ENCODE peak calls at places on chromosomes 12 and 14, in eight cellular contexts. P is substantia nigra; O is effector memory CD4-positive, alpha-beta T cell; V is A549; A is aorta; H is heart right ventricle; N is uterus; C is GM23248. U is an unnamed sample.

GRCh38 chr12:3557791-3558190 is 66.8 kb downstream of the PRMT8 start:
- DNase-seq in P (no peak), O (no peak), V (no peak), A (no peak), H (no peak), N (no peak), C (no peak), U (no peak)

GRCh38 chr14:54567634-54568561 is 970 bp downstream of the SAMD4A start:
- DNase-seq in P (peak), O (peak), V (no peak), A (peak), H (peak), N (peak), C (peak), U (no peak)

GRCh38 chr12:11545438-11546330 is 103.8 kb upstream of the ETV6 start:
- DNase-seq in P (no peak), O (peak), V (no peak), A (no peak), H (no peak), N (no peak), C (no peak), U (no peak)

GRCh38 chr12:104973250-104973649 is 12.9 kb upstream of the NOPCHAP1 start:
- DNase-seq in P (no peak), O (no peak), V (no peak), A (no peak), H (no peak), N (no peak), C (no peak), U (no peak)

GRCh38 chr14:57828713-57829112 is 37.2 kb downstream of the SLC35F4 start:
- DNase-seq in P (no peak), O (no peak), V (no peak), A (no peak), H (no peak), N (no peak), C (peak), U (no peak)

GRCh38 chr12:57237952-57238853 is 8.7 kb downstream of the SHMT2 start:
- DNase-seq in P (no peak), O (no peak), V (no peak), A (no peak), H (no peak), N (no peak), C (peak), U (no peak)

GRCh38 chr14:42112108-42112507 is 505.4 kb downstream of the LRFN5 start:
- DNase-seq in P (no peak), O (no peak), V (no peak), A (no peak), H (no peak), N (no peak), C (peak), U (no peak)

GRCh38 chr14:53967606-53968005 is 11.0 kb upstream of the BMP4 start:
- DNase-seq in P (no peak), O (no peak), V (no peak), A (no peak), H (no peak), N (no peak), C (no peak), U (no peak)

GRCh38 chr12:43278268-43278832 is 273.7 kb downstream of the ADAMTS20 start:
- DNase-seq in P (no peak), O (no peak), V (no peak), A (no peak), H (no peak), N (no peak), C (peak), U (no peak)

GRCh38 chr14:92677087-92677668 is 71.2 kb downstream of the LGMN start:
- DNase-seq in P (no peak), O (no peak), V (no peak), A (peak), H (no peak), N (no peak), C (no peak), U (no peak)

GRCh38 chr12:20950248-20950647 is 139.7 kb downstream of the SLCO1B3 start:
- DNase-seq in P (no peak), O (no peak), V (no peak), A (no peak), H (no peak), N (no peak), C (peak), U (no peak)

GRCh38 chr12:80195143-80195726 is 95.9 kb downstream of the OTOGL start:
- DNase-seq in P (no peak), O (no peak), V (peak), A (no peak), H (peak), N (no peak), C (peak), U (no peak)

GRCh38 chr12:59972941-59973340 is 377.1 kb downstream of the SLC16A7 start:
- DNase-seq in P (no peak), O (no peak), V (no peak), A (no peak), H (no peak), N (no peak), C (peak), U (no peak)

GRCh38 chr12:88108021-88108420 is 33.9 kb downstream of the CEP290 start:
- DNase-seq in P (no peak), O (no peak), V (no peak), A (no peak), H (no peak), N (no peak), C (peak), U (no peak)

GRCh38 chr12:9642606-9643270 is 26.8 kb upstream of the CLEC2D start:
- DNase-seq in P (no peak), O (no peak), V (no peak), A (no peak), H (no peak), N (no peak), C (no peak), U (no peak)

GRCh38 chr14:97046991-97047390 is 249.8 kb downstream of the VRK1 start:
- DNase-seq in P (no peak), O (no peak), V (no peak), A (no peak), H (no peak), N (no peak), C (no peak), U (no peak)

GRCh38 chr12:24039113-24039525 is 89.6 kb upstream of the SOX5 start:
- DNase-seq in P (no peak), O (no peak), V (no peak), A (no peak), H (no peak), N (no peak), C (peak), U (peak)

GRCh38 chr12:49309361-49309760 is 13.7 kb upstream of the TROAP start:
- DNase-seq in P (no peak), O (no peak), V (no peak), A (no peak), H (no peak), N (no peak), C (no peak), U (no peak)

GRCh38 chr12:118334939-118335567 is 37.7 kb downstream of the TAOK3 start:
- DNase-seq in P (no peak), O (no peak), V (no peak), A (no peak), H (no peak), N (no peak), C (no peak), U (no peak)

GRCh38 chr12:79706676-79707075 is 15.9 kb upstream of the PAWR start:
- DNase-seq in P (no peak), O (no peak), V (no peak), A (no peak), H (no peak), N (no peak), C (peak), U (peak)

GRCh38 chr12:116962783-116963356 is 52.1 kb downstream of the FBXW8 start:
- DNase-seq in P (no peak), O (no peak), V (no peak), A (no peak), H (no peak), N (no peak), C (no peak), U (no peak)

GRCh38 chr12:104304261-104305004 is 894 bp downstream of the EID3 start:
- DNase-seq in P (no peak), O (no peak), V (no peak), A (no peak), H (no peak), N (no peak), C (peak), U (no peak)

GRCh38 chr12:100445081-100445481 is 28.6 kb upstream of the NR1H4 start:
- DNase-seq in P (no peak), O (no peak), V (no peak), A (no peak), H (no peak), N (no peak), C (no peak), U (no peak)

GRCh38 chr14:103250181-103250580 is 83.9 kb upstream of the EIF5 start:
- DNase-seq in P (no peak), O (no peak), V (no peak), A (no peak), H (no peak), N (no peak), C (no peak), U (no peak)

GRCh38 chr14:103247169-103247606 is 86.8 kb upstream of the EIF5 start:
- DNase-seq in P (no peak), O (no peak), V (no peak), A (no peak), H (no peak), N (no peak), C (no peak), U (no peak)

GRCh38 chr14:103250888-103251287 is 83.1 kb upstream of the EIF5 start:
- DNase-seq in P (no peak), O (no peak), V (no peak), A (no peak), H (no peak), N (no peak), C (no peak), U (no peak)

GRCh38 chr14:103243764-103244737 is 90.0 kb upstream of the EIF5 start:
- DNase-seq in P (no peak), O (no peak), V (no peak), A (no peak), H (no peak), N (no peak), C (no peak), U (no peak)

GRCh38 chr14:103246089-103246488 is 87.9 kb upstream of the EIF5 start:
- DNase-seq in P (no peak), O (no peak), V (no peak), A (no peak), H (no peak), N (no peak), C (no peak), U (no peak)
- H3K27ac ChIP-seq in P (no peak), O (no peak), V (peak), A (no peak), H (no peak), N (peak), C (no peak), U (no peak)

GRCh38 chr14:61505815-61506809 is 184.7 kb downstream of the PRKCH start:
- DNase-seq in P (no peak), O (no peak), V (no peak), A (peak), H (no peak), N (no peak), C (no peak), U (no peak)

GRCh38 chr14:61502459-61503093 is 181.2 kb downstream of the PRKCH start:
- DNase-seq in P (no peak), O (no peak), V (no peak), A (no peak), H (no peak), N (no peak), C (no peak), U (no peak)

GRCh38 chr14:61501714-61502458 is 180.5 kb downstream of the PRKCH start:
- DNase-seq in P (no peak), O (no peak), V (no peak), A (no peak), H (no peak), N (no peak), C (no peak), U (no peak)

GRCh38 chr14:61504841-61505340 is 183.5 kb downstream of the PRKCH start:
- DNase-seq in P (no peak), O (no peak), V (no peak), A (no peak), H (no peak), N (no peak), C (no peak), U (no peak)

DNA sequence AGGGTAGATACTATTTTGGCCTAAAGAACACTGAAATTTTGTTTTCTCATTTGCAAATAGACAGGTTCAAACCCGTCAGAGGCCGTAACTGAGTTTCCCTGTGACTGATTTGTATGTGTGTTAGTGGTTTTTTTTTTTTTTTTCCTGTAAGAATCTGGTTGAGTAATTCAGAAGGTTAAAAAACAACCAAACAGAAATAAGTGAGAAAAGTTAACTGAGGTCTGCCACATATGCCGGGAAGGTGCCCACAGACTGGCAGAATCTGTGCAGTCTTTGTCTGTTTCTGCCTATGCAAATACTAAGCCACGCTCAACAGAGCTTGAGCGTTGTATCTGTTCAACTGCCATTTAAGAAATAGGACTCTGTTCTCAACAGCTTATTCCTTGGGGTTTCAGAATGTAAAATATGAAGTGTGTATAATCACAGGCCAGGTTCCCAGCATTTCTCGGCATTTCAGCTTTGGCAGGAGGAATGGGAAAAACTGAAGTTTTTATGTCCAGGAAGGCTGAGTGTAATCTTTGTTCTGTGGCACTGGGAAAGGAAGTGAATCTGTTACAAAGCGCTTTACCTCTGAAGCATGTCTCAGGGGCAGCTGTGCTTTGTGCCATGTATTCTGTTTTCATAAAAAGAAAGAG is 181.9 kb downstream of the PRKCH start:
- DNase-seq in P (no peak), O (peak), V (no peak), A (no peak), H (no peak), N (no peak), C (no peak), U (peak)
- H3K27ac ChIP-seq in P (no peak), O (peak), V (peak), A (peak), H (no peak), N (no peak), C (peak), U (peak)

DNA sequence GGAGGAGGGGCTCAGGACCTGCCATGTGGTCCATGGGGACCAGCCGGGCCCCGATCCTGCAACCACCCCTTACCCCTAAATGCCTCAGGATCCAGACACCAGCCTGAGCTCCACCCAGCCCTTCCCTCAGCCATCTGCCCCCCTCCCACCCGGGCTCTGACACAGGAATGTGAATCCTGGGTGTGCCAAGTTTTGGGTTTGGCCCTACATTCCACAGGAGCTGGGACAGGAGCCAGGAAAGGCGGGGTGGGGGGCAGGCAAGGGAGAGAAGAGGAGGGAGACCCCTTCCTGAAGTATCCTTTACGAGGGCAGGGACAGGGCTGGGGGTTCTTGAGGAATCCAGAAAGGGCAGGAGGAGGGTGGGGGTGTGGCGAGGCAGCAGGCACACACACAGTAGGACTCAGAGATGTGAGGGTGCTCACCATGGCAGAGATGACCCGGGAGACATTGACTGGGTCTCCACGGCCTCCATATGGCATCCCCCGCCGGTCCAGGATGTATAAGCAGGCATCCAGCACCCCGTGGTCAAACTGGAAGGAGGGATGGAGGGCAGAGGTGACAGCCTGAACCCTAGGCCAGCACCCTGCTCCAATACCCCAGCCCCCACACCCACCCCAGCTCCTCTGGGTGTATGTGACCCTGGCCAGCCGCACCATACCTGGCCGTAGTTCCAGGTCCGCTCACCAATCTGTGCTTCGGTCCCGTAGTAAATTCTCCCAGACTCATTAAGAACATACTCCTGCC is 3.5 kb downstream of the TGM1 start:
- DNase-seq in P (no peak), O (no peak), V (no peak), A (no peak), H (no peak), N (no peak), C (peak), U (no peak)
- H3K27ac ChIP-seq in P (no peak), O (no peak), V (peak), A (no peak), H (no peak), N (no peak), C (no peak), U (peak)

GRCh38 chr12:120125792-120126634 is 9.5 kb upstream of the RAB35 start:
- DNase-seq in P (no peak), O (no peak), V (no peak), A (no peak), H (no peak), N (no peak), C (peak), U (no peak)
- H3K27ac ChIP-seq in P (no peak), O (no peak), V (no peak), A (no peak), H (no peak), N (no peak), C (peak), U (peak)

DNA sequence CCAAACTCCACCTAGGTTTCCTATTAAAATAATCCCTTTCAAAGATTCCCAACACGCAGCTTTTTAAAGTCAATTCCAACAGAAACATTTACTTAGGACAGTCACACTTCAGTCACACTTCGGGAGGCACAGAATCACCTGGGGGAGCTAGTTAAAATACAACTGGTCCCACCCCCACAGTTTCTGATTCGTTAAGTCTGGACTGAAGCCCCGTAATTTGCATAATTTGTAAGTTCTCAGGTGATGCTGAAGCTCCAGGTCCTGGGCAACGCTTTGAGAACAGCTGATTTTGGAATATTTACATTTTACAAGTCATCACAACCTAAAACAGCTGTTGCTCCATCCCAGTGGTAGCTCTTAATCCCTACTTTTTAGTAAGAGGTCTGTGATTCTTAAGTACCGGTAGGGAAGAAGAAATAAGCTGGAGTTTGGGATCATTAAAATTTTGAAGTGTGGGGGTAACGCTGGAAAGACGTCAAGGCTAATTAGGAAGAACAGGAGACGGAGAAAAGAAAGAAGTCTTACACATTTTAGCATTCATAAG is 1.2 kb downstream of the IPO8 start:
- DNase-seq in P (no peak), O (no peak), V (no peak), A (no peak), H (no peak), N (no peak), C (peak), U (no peak)
- H3K27ac ChIP-seq in P (no peak), O (no peak), V (peak), A (no peak), H (peak), N (no peak), C (no peak), U (peak)

DNA sequence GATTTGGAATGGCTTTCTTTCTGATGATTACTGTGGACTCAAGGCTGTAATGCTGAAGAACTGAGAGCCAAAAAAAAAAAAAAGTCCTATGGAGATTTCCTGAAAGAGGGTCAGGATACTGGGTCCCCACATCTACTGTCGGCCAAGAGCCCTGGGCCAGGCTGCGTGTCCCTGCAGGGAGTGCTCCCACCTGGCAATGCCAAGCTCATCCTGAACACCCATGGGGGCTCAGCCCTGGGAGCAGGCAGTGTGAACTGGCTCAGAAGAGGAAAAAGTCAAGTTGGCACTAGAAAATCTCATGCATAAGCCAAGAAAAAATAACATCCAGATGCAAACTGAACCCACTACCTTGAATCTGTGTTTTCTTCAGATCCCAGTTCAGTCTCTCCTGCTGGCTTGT is 35.0 kb upstream of the SMOC1 start:
- DNase-seq in P (no peak), O (no peak), V (no peak), A (no peak), H (no peak), N (no peak), C (no peak), U (no peak)
- H3K27ac ChIP-seq in P (no peak), O (no peak), V (no peak), A (no peak), H (no peak), N (no peak), C (no peak), U (no peak)

GRCh38 chr12:2348477-2348852 is 295.7 kb downstream of the CACNA1C start:
- DNase-seq in P (no peak), O (no peak), V (no peak), A (no peak), H (no peak), N (no peak), C (no peak), U (no peak)

GRCh38 chr12:2347844-2348476 is 295.2 kb downstream of the CACNA1C start:
- DNase-seq in P (no peak), O (no peak), V (no peak), A (no peak), H (no peak), N (no peak), C (no peak), U (no peak)

GRCh38 chr12:2346405-2346804 is 293.6 kb downstream of the CACNA1C start:
- DNase-seq in P (no peak), O (no peak), V (no peak), A (no peak), H (no peak), N (no peak), C (peak), U (no peak)

GRCh38 chr12:2345902-2346301 is 293.1 kb downstream of the CACNA1C start:
- DNase-seq in P (no peak), O (no peak), V (no peak), A (no peak), H (no peak), N (no peak), C (no peak), U (no peak)

DNA sequence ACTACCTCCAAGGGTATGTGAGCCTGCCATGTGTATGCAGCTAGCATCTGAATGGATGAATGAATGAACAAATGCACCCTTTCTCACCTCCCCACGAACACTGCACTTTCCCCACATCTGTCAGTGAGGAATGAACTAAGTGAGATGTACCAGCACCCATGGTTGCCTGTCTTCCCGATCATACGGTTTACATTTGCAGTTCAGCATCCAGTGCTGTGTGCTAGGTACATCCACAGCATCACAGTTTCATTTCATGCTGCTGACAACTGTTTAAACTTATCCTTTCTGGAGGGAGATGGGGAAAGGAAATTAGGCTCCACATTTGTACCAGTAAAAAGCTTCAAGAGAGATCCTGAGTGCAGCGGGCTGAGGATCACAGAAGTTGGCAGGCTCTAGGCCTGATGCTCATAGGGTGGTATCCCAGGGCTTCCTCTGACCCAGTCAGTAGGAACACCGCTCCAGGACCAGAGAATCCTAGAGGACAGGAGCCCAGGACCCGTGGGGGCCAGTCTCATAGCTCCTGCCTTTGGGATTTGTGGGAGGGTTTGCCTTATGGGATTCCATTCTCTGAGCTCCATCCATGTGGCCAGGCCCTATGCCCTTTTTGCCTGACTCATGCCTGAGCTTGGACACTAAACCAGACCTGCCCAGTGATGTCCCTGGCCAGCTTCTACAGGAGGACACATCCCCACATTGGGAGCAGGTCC is 294.5 kb downstream of the CACNA1C start:
- DNase-seq in P (no peak), O (no peak), V (no peak), A (no peak), H (no peak), N (no peak), C (no peak), U (no peak)
- H3K27ac ChIP-seq in P (no peak), O (no peak), V (no peak), A (peak), H (peak), N (peak), C (no peak), U (no peak)

U was measured in epithelial cell of prostate.